ENCODE peak calls at places on chromosome 3, in ten cellular contexts. B, S, J, K, G, V, R, W, T and U are unnamed samples.

GRCh38 chr3:128482857-128483656 is 9.9 kb downstream of the GATA2 start:
- DNase-seq in T (no peak), V (peak), B (peak), J (no peak), S (no peak), G (no peak), K (peak), R (no peak), W (no peak), U (peak)

GRCh38 chr3:151895881-151896661 is 22.6 kb downstream of the SUCNR1 start:
- DNase-seq in T (no peak), K (no peak), W (no peak), V (no peak), B (no peak), R (no peak), G (no peak), J (no peak), S (no peak), U (no peak)

GRCh38 chr3:16790432-16791379 is 94.0 kb upstream of the PLCL2 start:
- DNase-seq in K (no peak), V (no peak), J (no peak), B (no peak), S (no peak), G (no peak), R (no peak), T (no peak), W (no peak), U (no peak)

GRCh38 chr3:168047190-168047795 is 48.4 kb downstream of the GOLIM4 start:
- DNase-seq in V (no peak), S (no peak), J (no peak), B (peak), R (peak), T (peak), W (no peak), K (peak), G (no peak), U (no peak)

GRCh38 chr3:195255571-195256501 is 15.1 kb downstream of the XXYLT1 start:
- DNase-seq in T (peak), S (no peak), K (no peak), V (no peak), R (no peak), B (no peak), W (no peak), J (no peak), G (no peak), U (no peak)

GRCh38 chr3:43581343-43581742 is 40.5 kb downstream of the ANO10 start:
- DNase-seq in G (no peak), V (no peak), T (no peak), B (peak), K (no peak), W (no peak), R (no peak), J (no peak), S (no peak), U (no peak)

GRCh38 chr3:187165144-187165543 is 25.8 kb upstream of the RPL39L start:
- DNase-seq in T (peak), B (peak), G (peak), K (peak), R (peak), S (peak), V (peak), J (peak), W (no peak), U (peak)

GRCh38 chr3:172290457-172290856 is 157.8 kb downstream of the GHSR start:
- DNase-seq in S (no peak), W (no peak), V (no peak), R (no peak), T (no peak), K (no peak), G (no peak), J (no peak), B (no peak), U (no peak)

GRCh38 chr3:186759231-186759930 is 24.0 kb upstream of the EIF4A2 start:
- DNase-seq in S (no peak), W (no peak), K (no peak), B (no peak), R (no peak), G (no peak), T (no peak), J (no peak), V (no peak), U (no peak)

GRCh38 chr3:23659274-23659673 is 146.5 kb upstream of the UBE2E1 start:
- DNase-seq in W (no peak), S (no peak), G (no peak), R (peak), V (no peak), J (no peak), B (no peak), K (no peak), T (peak), U (no peak)

GRCh38 chr3:107265526-107265925 is 111.7 kb upstream of the CCDC54 start:
- DNase-seq in G (no peak), K (no peak), J (no peak), S (no peak), W (no peak), B (no peak), R (no peak), V (no peak), T (no peak), U (no peak)

GRCh38 chr3:29140706-29141105 is 140.2 kb upstream of the RBMS3 start:
- DNase-seq in T (no peak), G (no peak), W (no peak), V (no peak), S (no peak), B (peak), J (no peak), R (no peak), K (peak), U (no peak)

GRCh38 chr3:130748981-130749380 is 2.4 kb upstream of the PIK3R4 start:
- DNase-seq in J (no peak), G (no peak), T (no peak), S (no peak), W (no peak), V (no peak), K (no peak), R (no peak), B (peak), U (no peak)

GRCh38 chr3:58539636-58540035 is 2.6 kb upstream of the ACOX2 start:
- DNase-seq in B (peak), R (no peak), V (no peak), S (no peak), K (no peak), T (no peak), G (no peak), J (no peak), W (no peak), U (no peak)

GRCh38 chr3:150414273-150414672 is 6.2 kb downstream of the TSC22D2 start:
- DNase-seq in V (peak), K (peak), T (no peak), G (no peak), W (no peak), R (no peak), J (no peak), S (no peak), B (peak), U (no peak)

GRCh38 chr3:141051641-141052569 is 758 bp downstream of the SPSB4 start:
- DNase-seq in W (peak), J (peak), K (peak), R (no peak), B (peak), T (no peak), V (peak), G (peak), S (no peak), U (peak)

GRCh38 chr3:182760576-182761164 is 32.6 kb upstream of the ATP11B start:
- DNase-seq in B (no peak), T (no peak), G (no peak), R (no peak), K (peak), W (no peak), S (no peak), J (peak), V (no peak), U (no peak)

GRCh38 chr3:128554100-128554464 is 61.1 kb upstream of the GATA2 start:
- DNase-seq in V (no peak), B (peak), G (no peak), T (no peak), K (no peak), R (no peak), W (no peak), S (no peak), J (no peak), U (no peak)

GRCh38 chr3:183576487-183577107 is 21.1 kb upstream of the KLHL6 start:
- DNase-seq in S (no peak), J (no peak), B (no peak), V (no peak), W (no peak), R (no peak), K (peak), T (no peak), G (no peak), U (no peak)

GRCh38 chr3:158539414-158540014 is 31.5 kb upstream of the MLF1 start:
- DNase-seq in J (no peak), W (no peak), V (no peak), S (peak), K (peak), B (peak), G (peak), R (no peak), T (no peak), U (peak)

GRCh38 chr3:138062626-138063025 is 52.7 kb downstream of the CLDN18 start:
- DNase-seq in R (no peak), J (no peak), S (no peak), T (no peak), B (peak), G (no peak), W (no peak), V (no peak), K (no peak), U (no peak)

GRCh38 chr3:157810924-157811718 is 295.1 kb downstream of the SHOX2 start:
- DNase-seq in T (peak), B (no peak), K (no peak), J (no peak), R (no peak), G (peak), V (no peak), S (no peak), W (no peak), U (no peak)

GRCh38 chr3:170469151-170470062 is 50.7 kb downstream of the CLDN11 start:
- DNase-seq in B (peak), V (no peak), S (no peak), T (no peak), K (peak), R (no peak), G (no peak), W (no peak), J (no peak), U (peak)

GRCh38 chr3:177463863-177464262 is 266.6 kb upstream of the TBL1XR1 start:
- DNase-seq in W (no peak), V (no peak), S (no peak), R (no peak), B (peak), T (no peak), G (no peak), J (no peak), K (no peak), U (no peak)

GRCh38 chr3:38648659-38649499 is 608 bp downstream of the SCN5A start:
- DNase-seq in T (peak), J (no peak), G (no peak), W (no peak), S (no peak), K (no peak), V (peak), B (no peak), R (no peak), U (no peak)

GRCh38 chr3:24595801-24596200 is 101.2 kb upstream of the THRB start:
- DNase-seq in R (no peak), S (no peak), W (no peak), V (no peak), B (no peak), J (no peak), T (no peak), G (no peak), K (peak), U (no peak)

GRCh38 chr3:14393440-14394111 is 8.8 kb upstream of the SLC6A6 start:
- DNase-seq in G (no peak), R (no peak), B (peak), T (no peak), J (no peak), W (no peak), V (no peak), S (no peak), K (no peak), U (peak)

GRCh38 chr3:2765002-2765579 is 345.1 kb downstream of the IL5RA start:
- DNase-seq in T (no peak), J (no peak), V (no peak), G (peak), W (no peak), K (peak), B (no peak), R (peak), S (no peak), U (peak)

GRCh38 chr3:195080125-195080524 is 190.8 kb downstream of the XXYLT1 start:
- DNase-seq in R (peak), B (no peak), V (no peak), J (no peak), S (no peak), G (no peak), K (no peak), W (no peak), T (no peak), U (no peak)

GRCh38 chr3:86989611-86990010 is 1.3 kb downstream of the VGLL3 start:
- DNase-seq in T (no peak), B (peak), W (no peak), K (no peak), V (no peak), S (no peak), J (no peak), R (no peak), G (no peak), U (no peak)

GRCh38 chr3:86990171-86990733 is 697 bp downstream of the VGLL3 start:
- DNase-seq in K (peak), G (peak), S (no peak), V (no peak), R (peak), W (peak), T (peak), J (peak), B (peak), U (peak)

GRCh38 chr3:86991840-86992430 is 986 bp upstream of the VGLL3 start:
- DNase-seq in R (no peak), V (no peak), W (no peak), S (no peak), G (no peak), K (no peak), J (no peak), T (no peak), B (peak), U (no peak)

GRCh38 chr3:86991482-86991815 is 500 bp upstream of the VGLL3 start:
- DNase-seq in T (no peak), V (no peak), J (no peak), W (no peak), G (no peak), K (no peak), S (no peak), B (no peak), R (no peak), U (no peak)

GRCh38 chr3:86990734-86991481 is at the start of gene VGLL3:
- DNase-seq in T (peak), S (no peak), G (peak), J (peak), R (peak), B (peak), K (peak), V (peak), W (peak), U (peak)
- TF ChIP-seq CTCF in T (no peak), S (no peak), G (no peak), J (peak), R (no peak), B (peak), K (peak), V (no peak), W (peak), U (no peak)

GRCh38 chr3:10883478-10884234 is 67.6 kb downstream of the SLC6A11 start:
- DNase-seq in K (peak), B (peak), J (no peak), T (peak), G (peak), W (no peak), V (no peak), R (peak), S (no peak), U (peak)
- TF ChIP-seq CTCF in K (peak), B (peak), J (peak), T (peak), G (peak), W (peak), V (peak), R (peak), S (no peak), U (peak)

GRCh38 chr3:100634493-100635272 is 25.3 kb downstream of the ADGRG7 start:
- DNase-seq in R (peak), G (peak), K (peak), W (no peak), S (no peak), V (no peak), T (no peak), J (no peak), B (peak), U (peak)

GRCh38 chr3:100635273-100635701 is 25.9 kb downstream of the ADGRG7 start:
- DNase-seq in J (peak), T (no peak), K (peak), V (no peak), B (no peak), G (no peak), S (no peak), W (no peak), R (no peak), U (no peak)

GRCh38 chr3:100641471-100642032 is 32.2 kb downstream of the ADGRG7 start:
- DNase-seq in G (no peak), K (no peak), V (no peak), R (no peak), W (no peak), B (no peak), S (no peak), J (no peak), T (no peak), U (no peak)

GRCh38 chr3:100640633-100641032 is 31.2 kb downstream of the ADGRG7 start:
- DNase-seq in R (no peak), V (no peak), K (no peak), J (no peak), T (no peak), B (no peak), S (no peak), W (no peak), G (no peak), U (no peak)

GRCh38 chr3:100637197-100637631 is 27.8 kb downstream of the ADGRG7 start:
- DNase-seq in J (no peak), R (no peak), W (no peak), K (peak), V (no peak), T (no peak), G (no peak), S (no peak), B (peak), U (no peak)
- TF ChIP-seq CTCF in J (no peak), R (no peak), W (no peak), K (no peak), V (no peak), T (no peak), G (no peak), S (no peak), B (no peak), U (no peak)

DNA sequence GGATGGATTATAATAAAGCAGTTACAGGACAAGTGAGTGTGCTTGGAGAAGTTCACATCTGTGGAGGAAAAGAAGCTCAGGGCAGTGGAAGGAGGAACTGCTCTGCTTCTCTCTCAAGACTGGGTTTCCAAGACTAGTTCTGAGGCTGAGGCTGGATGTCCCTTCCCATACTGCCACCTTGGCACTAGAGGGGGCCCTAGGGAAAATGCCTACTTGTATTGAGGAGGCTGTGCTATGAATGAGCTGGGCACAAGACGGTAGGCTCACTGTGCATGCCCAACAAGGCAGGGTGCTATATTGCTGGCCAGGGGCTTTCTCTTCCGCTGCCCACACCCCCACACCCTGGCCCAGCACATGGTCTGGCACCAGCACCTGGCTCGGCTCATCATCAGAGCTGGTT is 65.2 kb downstream of the SLCO2A1 start:
- DNase-seq in T (no peak), S (no peak), G (no peak), J (no peak), V (no peak), W (no peak), B (no peak), K (no peak), R (no peak), U (no peak)
- TF ChIP-seq CTCF in T (no peak), S (no peak), G (peak), J (no peak), V (no peak), W (no peak), B (peak), K (no peak), R (no peak), U (no peak)

GRCh38 chr3:163562625-163563024 is 1515.7 kb downstream of the SI start:
- DNase-seq in R (no peak), V (no peak), K (no peak), T (no peak), S (no peak), J (no peak), B (no peak), G (no peak), W (no peak), U (no peak)

GRCh38 chr3:163561151-163561550 is 1517.1 kb downstream of the SI start:
- DNase-seq in V (no peak), J (no peak), S (no peak), G (no peak), R (no peak), W (no peak), T (no peak), K (no peak), B (no peak), U (no peak)

GRCh38 chr3:163556804-163557203 is 1521.5 kb downstream of the SI start:
- DNase-seq in S (no peak), V (no peak), G (no peak), J (no peak), B (no peak), K (no peak), W (no peak), R (no peak), T (no peak), U (no peak)

GRCh38 chr3:163555918-163556317 is 1522.4 kb downstream of the SI start:
- DNase-seq in K (no peak), R (no peak), B (no peak), J (no peak), S (no peak), W (no peak), V (no peak), T (no peak), G (no peak), U (no peak)

GRCh38 chr3:163560459-163560858 is 1517.8 kb downstream of the SI start:
- DNase-seq in G (no peak), K (no peak), V (no peak), R (no peak), W (no peak), T (no peak), B (no peak), S (no peak), J (no peak), U (no peak)
- TF ChIP-seq CTCF in G (no peak), K (no peak), V (no peak), R (no peak), W (no peak), T (no peak), B (no peak), S (no peak), J (no peak), U (no peak)

GRCh38 chr3:34012102-34012461 is 213.7 kb downstream of the PDCD6IP start:
- DNase-seq in K (peak), B (peak), R (no peak), G (peak), V (no peak), T (no peak), W (no peak), S (no peak), J (no peak), U (no peak)

GRCh38 chr3:34013818-34014576 is 215.6 kb downstream of the PDCD6IP start:
- DNase-seq in W (no peak), J (no peak), S (no peak), G (peak), V (no peak), B (no peak), K (no peak), R (no peak), T (no peak), U (no peak)

GRCh38 chr3:34016925-34017592 is 218.6 kb downstream of the PDCD6IP start:
- DNase-seq in V (no peak), W (no peak), B (no peak), J (no peak), R (no peak), G (no peak), T (no peak), K (no peak), S (peak), U (no peak)

GRCh38 chr3:34017757-34018156 is 219.3 kb downstream of the PDCD6IP start:
- DNase-seq in S (no peak), W (no peak), J (no peak), G (no peak), T (no peak), R (no peak), K (no peak), V (no peak), B (no peak), U (no peak)

DNA sequence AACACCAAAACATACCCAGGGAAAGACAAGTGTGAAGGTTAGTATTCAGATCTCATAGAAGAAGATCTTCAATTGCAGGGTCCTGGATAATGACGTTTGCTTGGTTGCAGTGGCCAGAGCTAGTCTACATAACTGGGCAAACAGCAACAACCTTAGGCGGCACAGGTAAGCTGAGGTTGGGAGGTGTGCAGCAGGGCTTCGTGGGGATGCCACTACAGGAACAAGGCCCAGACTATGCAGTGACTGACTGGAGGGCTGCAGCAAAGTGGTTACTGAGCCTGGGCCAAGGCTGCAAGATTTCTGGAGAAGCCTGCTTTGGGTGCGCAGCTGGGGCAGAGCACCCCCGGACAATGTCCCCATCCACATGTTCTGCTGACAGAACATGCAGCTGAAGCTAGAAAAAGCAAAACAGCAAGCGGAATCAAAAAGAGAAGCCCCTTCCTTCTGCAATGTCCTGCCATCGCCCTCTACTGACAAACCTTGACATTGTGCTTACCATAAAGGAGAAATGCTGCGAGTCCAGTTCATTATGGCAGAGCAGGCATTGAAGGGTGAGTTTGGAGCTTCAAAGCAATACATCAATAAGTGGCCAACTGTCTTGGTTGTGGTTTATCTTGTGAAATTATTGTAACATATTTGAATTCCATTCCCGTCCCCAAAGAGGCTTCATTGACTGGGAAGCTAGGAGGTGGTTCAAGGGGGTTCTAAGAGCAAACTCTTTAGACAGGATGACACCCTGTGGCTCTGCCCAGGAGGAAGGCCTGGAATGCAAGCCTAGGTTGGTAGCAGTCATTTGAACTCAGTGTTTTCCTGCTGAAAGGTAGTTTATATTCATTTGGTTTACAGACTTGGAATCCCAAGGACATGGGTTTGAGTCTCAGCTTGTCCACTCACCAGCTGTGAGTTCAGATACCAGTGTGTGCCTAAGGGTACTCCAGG is 217.0 kb downstream of the PDCD6IP start:
- DNase-seq in R (no peak), V (no peak), G (peak), B (peak), K (no peak), S (no peak), T (no peak), J (no peak), W (no peak), U (no peak)
- TF ChIP-seq CTCF in R (peak), V (no peak), G (peak), B (peak), K (peak), S (no peak), T (no peak), J (peak), W (no peak), U (peak)